ENCODE peak calls at places on chromosomes 6 and 20, in ten cellular contexts. A is prostate gland, F is uterus, R is psoas muscle, M is neural progenitor cell, K is BJ, Y is thoracic aorta, B is BE2C, Q is left lung, S is upper lobe of right lung. O is an unnamed sample.

GRCh38 chr20:49983123-49983847 is 505 bp downstream of the SNAI1 start:
- DNase-seq in F (no peak), K (no peak), B (no peak), A (no peak), S (no peak), R (no peak), Q (peak; percentile 35), Y (no peak), M (peak; percentile 53), O (no peak)

GRCh38 chr6:158268361-158269147 is 43.7 kb upstream of the TULP4 start:
- DNase-seq in B (no peak), A (no peak), M (no peak), F (no peak), S (no peak), Y (no peak), Q (no peak), K (no peak), R (no peak), O (no peak)

GRCh38 chr6:150241751-150242150 is 98.9 kb downstream of the PPP1R14C start:
- DNase-seq in Q (no peak), F (no peak), K (no peak), A (no peak), Y (no peak), R (no peak), B (no peak), S (no peak), M (no peak), O (no peak)

GRCh38 chr6:7691675-7692452 is 34.0 kb upstream of the BMP6 start:
- DNase-seq in A (no peak), Y (no peak), R (no peak), Q (no peak), F (no peak), B (no peak), M (peak; percentile 20), K (no peak), S (no peak), O (no peak)

GRCh38 chr6:77172578-77172977 is 290.7 kb downstream of the HTR1B start:
- DNase-seq in Y (no peak), R (no peak), K (no peak), M (no peak), F (no peak), S (no peak), Q (peak; percentile 47), A (no peak), B (no peak), O (no peak)

GRCh38 chr20:23938118-23938438 is 50.5 kb downstream of the GGTLC1 start:
- DNase-seq in F (no peak), Q (no peak), K (no peak), S (no peak), B (no peak), Y (no peak), R (no peak), M (no peak), A (no peak), O (no peak)

GRCh38 chr20:58457083-58457680 is 58.0 kb downstream of the APCDD1L start:
- DNase-seq in Q (no peak), M (no peak), R (no peak), K (no peak), Y (no peak), A (no peak), B (peak; percentile 93), F (no peak), S (no peak), O (no peak)

GRCh38 chr6:30002871-30003270 is 58.2 kb upstream of the POLR1H start:
- DNase-seq in K (no peak), S (no peak), A (no peak), R (no peak), Y (no peak), Q (no peak), F (no peak), M (no peak), B (no peak), O (no peak)

GRCh38 chr6:37987008-37987407 is 167.5 kb downstream of the ZFAND3 start:
- DNase-seq in R (no peak), K (no peak), F (no peak), Q (no peak), Y (no peak), A (no peak), S (no peak), B (no peak), M (no peak), O (no peak)

DNA sequence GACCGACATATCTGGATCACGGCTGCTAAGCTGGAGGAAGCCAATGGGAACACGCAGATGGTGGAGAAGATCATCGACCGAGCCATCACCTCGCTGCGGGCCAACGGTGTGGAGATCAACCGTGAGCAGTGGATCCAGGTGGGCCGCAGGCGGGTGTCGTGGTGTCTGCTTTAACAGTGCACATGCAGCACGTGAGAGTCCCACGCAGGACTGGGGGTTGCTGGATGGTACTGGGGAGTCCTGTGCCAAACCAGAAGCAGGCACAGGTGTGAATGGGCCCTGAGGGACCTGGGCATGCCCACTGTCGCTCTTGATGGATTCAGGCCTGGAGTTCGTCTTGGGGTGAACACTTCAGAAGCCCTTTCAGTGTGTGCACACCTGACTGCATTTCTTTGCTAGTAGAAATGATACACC is 24.6 kb upstream of the C20orf204 start:
- DNase-seq in B (no peak), M (no peak), K (no peak), S (no peak), A (no peak), Q (no peak), R (no peak), F (no peak), Y (no peak), O (no peak)
- H3K4me3 ChIP-seq in B (no peak overlapping the region), M (no peak overlapping the region), K (no peak overlapping the region), S (no peak overlapping the region), A (no peak overlapping the region), Q (no peak overlapping the region), R (no peak overlapping the region), F (no peak overlapping the region), Y (no peak overlapping the region), O (no peak overlapping the region)

GRCh38 chr20:47209982-47210381 is 146.5 kb downstream of the ZMYND8 start:
- DNase-seq in B (no peak), Q (no peak), M (no peak), K (no peak), F (no peak), Y (no peak), S (no peak), A (no peak), R (no peak), O (no peak)
- H3K36me3 ChIP-seq in B (peaks cover 66% of the 10 kb centered on the region), Q (peaks cover 71% of the 10 kb centered on the region), M (peaks cover 10% of the 10 kb centered on the region), K (peaks cover 24% of the 10 kb centered on the region), F (no peaks in the 10 kb centered on the region), Y (peaks cover 45% of the 10 kb centered on the region), S (peaks cover 69% of the 10 kb centered on the region), A (no peaks in the 10 kb centered on the region), R (peaks cover 71% of the 10 kb centered on the region), O (no peaks in the 10 kb centered on the region)

GRCh38 chr6:116100419-116101297 is at the start of gene NT5DC1:
- DNase-seq in Q (peak; percentile 95), F (peak; percentile 72), S (peak; percentile 95), A (peak; percentile 87), Y (peak; percentile 13), R (peak; percentile 87), M (peak; percentile 92), K (no peak), B (peak; percentile 85), O (peak; percentile 84)
- TF ChIP-seq CTCF in Q (no peak), F (peak; percentile 41), S (peak; percentile 35), A (no peak), Y (peak; percentile 51), R (peak; percentile 54), M (peak; percentile 54), K (peak; percentile 26), B (peak; percentile 39), O (peak; percentile 23)

GRCh38 chr20:51570755-51571469 is 28.4 kb upstream of the NFATC2 start:
- DNase-seq in Y (no peak), F (no peak), S (no peak), R (peak; percentile 45), M (no peak), B (no peak), K (no peak), A (no peak), Q (no peak), O (no peak)
- H3K4me3 ChIP-seq in Y (peak overlapping the region; percentile 57), F (no peak overlapping the region), S (no peak overlapping the region), R (peak overlapping the region; percentile 49), M (no peak overlapping the region), B (no peak overlapping the region), K (no peak overlapping the region), A (no peak overlapping the region), Q (no peak overlapping the region), O (no peak overlapping the region)

GRCh38 chr6:137750284-137750683 is 116.8 kb upstream of the TNFAIP3 start:
- DNase-seq in S (no peak), M (no peak), Y (no peak), R (no peak), Q (no peak), A (no peak), K (no peak), F (no peak), B (no peak), O (no peak)
- H3K36me3 ChIP-seq in S (no peaks in the 10 kb centered on the region), M (no peaks in the 10 kb centered on the region), Y (no peaks in the 10 kb centered on the region), R (no peaks in the 10 kb centered on the region), Q (no peaks in the 10 kb centered on the region), A (no peaks in the 10 kb centered on the region), K (no peaks in the 10 kb centered on the region), F (no peaks in the 10 kb centered on the region), B (no peaks in the 10 kb centered on the region), O (no peaks in the 10 kb centered on the region)

DNA sequence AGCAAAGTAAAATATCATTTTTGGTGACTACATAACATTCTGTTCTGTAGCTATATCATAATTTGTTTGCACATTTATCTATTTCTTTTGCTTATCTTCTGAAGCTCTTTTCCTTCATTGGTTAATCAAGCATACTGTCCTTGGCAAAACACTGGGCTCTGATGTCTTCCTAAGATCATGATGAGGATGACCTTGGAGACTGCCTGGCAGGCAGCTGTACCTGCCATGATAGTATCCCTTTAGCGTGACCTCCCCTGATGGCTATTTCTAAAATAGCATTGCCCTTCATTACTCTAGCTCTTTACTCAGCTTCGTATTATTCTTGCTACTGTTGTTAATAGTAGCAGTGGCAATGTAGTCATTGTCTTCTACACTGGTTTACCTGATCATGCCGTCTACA is 46.0 kb upstream of the ELOVL5 start:
- DNase-seq in S (no peak), R (no peak), K (no peak), Y (no peak), F (no peak), M (no peak), B (no peak), A (no peak), Q (no peak), O (no peak)
- TF ChIP-seq CTCF in S (no peak), R (no peak), K (no peak), Y (no peak), F (no peak), M (no peak), B (no peak), A (no peak), Q (no peak), O (no peak)